ENCODE peak calls at places on chromosome 6, in nine cellular contexts. C is ovary, N is A549, A is body of pancreas, I is testis, V is H1, F is heart left ventricle, S is right lobe of liver, T is tibial nerve. M is an unnamed sample.

GRCh38 chr6:49342410-49342809 is 120.6 kb downstream of the MMUT start:
- DNase-seq in C (no peak), N (no peak), A (no peak), I (no peak), V (peak; percentile 64), F (no peak), S (no peak), T (no peak), M (no peak)

GRCh38 chr6:157461000-157461915 is 80.3 kb downstream of the ZDHHC14 start:
- DNase-seq in C (no peak), N (no peak), A (peak; percentile 89), I (no peak), V (no peak), F (no peak), S (no peak), T (no peak), M (no peak)

GRCh38 chr6:113560376-113560775 is 296.8 kb upstream of the MARCKS start:
- DNase-seq in C (no peak), N (no peak), A (no peak), I (no peak), V (no peak), F (no peak), S (no peak), T (no peak), M (no peak)

GRCh38 chr6:11645016-11645415 is 107.5 kb downstream of the TMEM170B start:
- DNase-seq in C (no peak), N (no peak), A (no peak), I (no peak), V (no peak), F (no peak), S (no peak), T (no peak), M (no peak)

GRCh38 chr6:161369339-161369738 is 95.5 kb upstream of the AGPAT4 start:
- DNase-seq in C (no peak), N (peak; percentile 73), A (peak; percentile 39), I (no peak), V (no peak), F (no peak), S (no peak), T (no peak), M (no peak)

GRCh38 chr6:33856655-33857054 is 52.9 kb upstream of the MLN start:
- DNase-seq in C (no peak), N (no peak), A (peak; percentile 16), I (no peak), V (no peak), F (no peak), S (peak; percentile 45), T (no peak), M (peak; percentile 91)

GRCh38 chr6:140379919-140380318 is 1005.5 kb upstream of the CITED2 start:
- DNase-seq in C (no peak), N (no peak), A (peak; percentile 10), I (no peak), V (no peak), F (no peak), S (no peak), T (no peak), M (no peak)

GRCh38 chr6:68167604-68168003 is 467.5 kb upstream of the ADGRB3 start:
- DNase-seq in C (no peak), N (no peak), A (no peak), I (no peak), V (no peak), F (no peak), S (no peak), T (no peak), M (no peak)

GRCh38 chr6:155678361-155678760 is 222.7 kb upstream of the NOX3 start:
- DNase-seq in C (no peak), N (no peak), A (no peak), I (no peak), V (no peak), F (no peak), S (no peak), T (no peak), M (no peak)

GRCh38 chr6:125481056-125481455 is 179.3 kb upstream of the HDDC2 start:
- DNase-seq in C (no peak), N (no peak), A (no peak), I (no peak), V (no peak), F (no peak), S (no peak), T (no peak), M (no peak)

GRCh38 chr6:90610671-90611542 is 24.0 kb upstream of the MAP3K7 start:
- DNase-seq in C (peak; percentile 61), N (peak; percentile 0), A (no peak), I (peak; percentile 57), V (peak; percentile 77), F (peak; percentile 42), S (peak; percentile 53), T (peak; percentile 8), M (peak; percentile 81)

GRCh38 chr6:110358536-110359148 is 493 bp upstream of the METTL24 start:
- DNase-seq in C (no peak), N (no peak), A (no peak), I (no peak), V (no peak), F (no peak), S (no peak), T (no peak), M (no peak)

GRCh38 chr6:154479388-154480143 is 30.9 kb downstream of the CNKSR3 start:
- DNase-seq in C (no peak), N (no peak), A (no peak), I (no peak), V (no peak), F (no peak), S (no peak), T (no peak), M (peak; percentile 13)
- H3K4me3 ChIP-seq in C (peak overlapping the region; percentile 4), N (no peak overlapping the region), A (no peak overlapping the region), I (no peak overlapping the region), V (no peak overlapping the region), F (no peak overlapping the region), S (no peak overlapping the region), T (no peak overlapping the region), M (no peak overlapping the region)

GRCh38 chr6:241331-241865 is 50.9 kb upstream of the DUSP22 start:
- DNase-seq in C (no peak), N (no peak), A (no peak), I (no peak), V (no peak), F (no peak), S (no peak), T (no peak), M (no peak)

GRCh38 chr6:236519-236918 is 55.8 kb upstream of the DUSP22 start:
- DNase-seq in C (no peak), N (no peak), A (no peak), I (no peak), V (no peak), F (no peak), S (no peak), T (no peak), M (no peak)

GRCh38 chr6:235763-236360 is 56.4 kb upstream of the DUSP22 start:
- DNase-seq in C (no peak), N (no peak), A (no peak), I (no peak), V (no peak), F (no peak), S (no peak), T (no peak), M (no peak)

GRCh38 chr6:234706-235372 is 57.4 kb upstream of the DUSP22 start:
- DNase-seq in C (no peak), N (no peak), A (no peak), I (no peak), V (no peak), F (no peak), S (no peak), T (no peak), M (no peak)

DNA sequence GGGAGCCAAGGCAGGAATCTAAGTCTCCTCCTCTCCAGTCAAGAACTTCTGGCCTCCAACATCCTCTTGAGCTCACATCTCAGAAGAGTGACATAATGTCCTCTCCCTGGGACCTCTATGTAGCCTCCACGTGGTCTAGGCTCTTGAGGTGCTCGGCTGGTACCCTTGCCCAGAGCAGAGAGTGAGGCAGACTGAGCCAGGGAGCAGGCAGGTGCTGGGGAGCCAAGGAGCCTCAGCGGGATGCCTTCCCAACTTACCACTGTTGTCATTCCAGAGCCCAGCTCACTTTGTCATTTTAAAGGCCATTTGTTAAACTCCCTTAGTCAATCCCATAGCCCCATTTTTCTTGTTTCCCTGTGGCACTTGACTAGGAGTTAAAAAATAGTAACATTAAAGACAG is 52.1 kb upstream of the DUSP22 start:
- DNase-seq in C (no peak), N (no peak), A (no peak), I (no peak), V (no peak), F (no peak), S (no peak), T (no peak), M (no peak)
- TF ChIP-seq POLR2A in C (no peak), N (no peak), A (no peak), I (no peak), V (no peak), F (no peak), S (no peak), T (no peak), M (no peak)

DNA sequence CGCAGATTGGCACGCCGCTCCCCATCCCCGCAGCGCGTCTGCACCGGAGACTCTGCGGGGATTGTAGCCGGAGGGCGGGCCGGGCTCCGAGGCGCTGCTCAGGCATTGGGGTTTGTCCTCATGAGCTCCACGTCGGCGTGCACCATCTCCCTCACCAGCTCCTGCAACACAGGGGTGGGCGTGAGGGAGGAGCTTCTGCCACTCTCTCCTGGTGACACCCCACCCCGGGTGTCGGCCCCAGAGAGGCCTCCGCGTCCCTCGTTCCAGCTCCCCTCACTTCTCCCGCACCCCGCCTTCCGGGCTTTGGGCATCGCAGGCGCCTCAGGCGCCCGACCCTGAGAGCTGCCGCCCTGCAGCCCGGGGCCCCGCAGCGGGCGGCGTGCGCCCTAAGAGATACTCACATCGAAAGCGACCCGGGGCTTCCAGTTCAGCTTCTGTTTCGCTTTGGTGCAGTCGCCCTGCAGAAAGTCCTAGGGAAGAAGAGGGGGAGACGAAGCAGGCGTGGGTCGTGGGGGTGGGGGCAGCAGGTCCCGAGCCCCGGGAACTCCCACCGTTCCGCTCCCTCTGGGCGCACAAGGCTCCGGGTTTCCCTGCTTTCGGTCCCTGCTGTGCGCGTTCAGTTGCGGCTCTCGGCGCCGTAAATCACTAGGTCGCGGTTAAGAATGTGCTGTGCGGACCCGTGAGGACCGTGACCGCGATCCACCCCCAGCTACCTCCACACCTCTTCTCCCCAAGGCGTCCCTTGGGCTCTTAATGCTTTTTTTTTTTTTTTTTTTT is 14.5 kb downstream of the FOXC1 start:
- DNase-seq in C (no peak), N (no peak), A (no peak), I (no peak), V (peak; percentile 69), F (peak; percentile 32), S (peak; percentile 52), T (no peak), M (no peak)
- H3K4me3 ChIP-seq in C (peak overlapping the region; percentile 34), N (peak overlapping the region; percentile 46), A (no peak overlapping the region), I (peak overlapping the region; percentile 66), V (peak overlapping the region; percentile 26), F (peak overlapping the region; percentile 41), S (peak overlapping the region; percentile 51), T (peak overlapping the region; percentile 52), M (peak overlapping the region; percentile 39)

DNA sequence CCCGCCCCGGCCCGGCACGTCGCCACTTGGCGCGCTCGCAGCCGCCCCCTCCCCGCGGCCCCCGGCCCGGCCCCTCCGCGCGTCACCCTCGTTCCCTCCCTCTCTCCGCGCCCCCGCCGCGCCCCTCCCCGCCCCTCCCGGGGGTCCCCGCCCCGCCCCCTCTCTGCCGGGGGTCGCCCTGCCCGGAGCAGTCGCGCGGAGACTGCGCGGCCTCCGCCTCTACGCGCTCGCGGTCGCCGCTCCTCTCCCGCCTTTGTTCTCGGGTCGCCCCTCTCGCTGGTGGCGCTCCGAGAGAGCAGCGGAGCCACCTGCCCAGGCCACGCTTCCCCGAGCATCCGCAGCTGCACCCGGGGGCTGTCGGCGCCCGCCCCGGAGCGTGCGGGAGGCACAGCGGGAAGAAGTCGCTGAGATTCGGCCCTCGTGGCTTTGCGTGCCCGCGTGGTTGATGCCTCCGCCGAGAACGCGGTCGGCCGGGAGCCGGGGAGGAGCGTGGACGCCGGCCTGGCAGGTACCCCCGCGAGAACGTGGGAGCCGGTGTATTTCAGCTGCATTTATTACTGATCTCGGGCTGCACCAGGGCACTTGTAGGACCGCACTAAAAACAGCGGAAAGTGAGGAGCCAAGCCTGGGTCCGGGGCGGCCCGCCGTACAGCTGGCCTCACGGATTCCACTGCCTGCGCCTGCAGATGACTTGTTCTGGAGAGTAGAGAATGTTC is 412 bp upstream of the PHF10 start:
- DNase-seq in C (peak; percentile 63), N (peak; percentile 38), A (peak; percentile 44), I (peak; percentile 56), V (peak; percentile 84), F (peak; percentile 54), S (peak; percentile 65), T (peak; percentile 19), M (peak; percentile 93)
- TF ChIP-seq POLR2A in C (no peak), N (peak; percentile 20), A (peak; percentile 61), I (no peak), V (peak; percentile 74), F (peak; percentile 12), S (peak; percentile 68), T (peak; percentile 43), M (no peak)

M was measured in spleen.